ENCODE peak calls at places on chromosome 1, in seven cellular contexts. M is fibroblast of lung; P is right cardiac atrium; W is mesothelial cell of epicardium; J is left cardiac atrium; B is stimulated activated CD4-positive, alpha-beta T cell treated with anti-CD3 and anti-CD28 coated beads, TNF-alpha, amount 100 ng/mL, for 4 hours; D is lower lobe of right lung. L is an unnamed sample.

GRCh38 chr1:34681481-34682451 is 73.1 kb upstream of the GJB5 start:
- DNase-seq in M (peak), W (peak), J (no peak), B (no peak), P (no peak), D (no peak), L (no peak)

GRCh38 chr1:36737767-36738166 is 255.1 kb upstream of the CSF3R start:
- DNase-seq in J (no peak), B (no peak), D (no peak), W (peak), M (no peak), P (no peak), L (no peak)

GRCh38 chr1:44014365-44015104 is 16.7 kb downstream of the SLC6A9 start:
- DNase-seq in W (no peak), B (no peak), D (no peak), J (no peak), P (no peak), M (no peak), L (no peak)

GRCh38 chr1:19163261-19163660 is 46.8 kb downstream of the UBR4 start:
- DNase-seq in W (no peak), P (peak), J (peak), D (no peak), M (peak), B (no peak), L (no peak)

GRCh38 chr1:14570514-14570913 is 28.0 kb upstream of the KAZN start:
- DNase-seq in B (no peak), W (no peak), J (no peak), M (peak), P (no peak), D (no peak), L (no peak)

GRCh38 chr1:35725591-35725990 is 6.9 kb upstream of the C1orf216 start:
- DNase-seq in P (no peak), D (no peak), M (peak), W (no peak), J (no peak), B (no peak), L (no peak)

GRCh38 chr1:205582046-205582445 is 49.8 kb downstream of the ELK4 start:
- DNase-seq in D (no peak), B (no peak), P (no peak), M (no peak), J (no peak), W (no peak), L (no peak)

GRCh38 chr1:115557715-115558114 is 84.1 kb upstream of the VANGL1 start:
- DNase-seq in B (no peak), M (no peak), P (no peak), J (no peak), D (no peak), W (no peak), L (no peak)

GRCh38 chr1:115098979-115099692 is 9.8 kb upstream of the TSPAN2 start:
- DNase-seq in P (no peak), B (no peak), D (peak), M (peak), J (peak), W (no peak), L (peak)

GRCh38 chr1:24742090-24742938 is 2.9 kb upstream of the CLIC4 start:
- DNase-seq in D (peak), M (peak), B (no peak), J (no peak), P (no peak), W (no peak), L (peak)